ENCODE peak calls at places on chromosomes 1 and 21, in six cellular contexts. B is Peyer's patch; U is activated CD4-positive, alpha-beta T cell treated with anti-CD3 and anti-CD28 coated beads, Interleukin-2, amount 10 ng/mL, durations not matched to agents 24 days and 14 days; K is pulmonary artery endothelial cell; F is Caco-2; L is stimulated activated naive CD4-positive, alpha-beta T cell. E is an unnamed sample.

GRCh38 chr1:235867903-235868469 is 1.3 kb upstream of the LYST start:
- DNase-seq in F (no peak), L (peak), U (peak), K (no peak), B (peak), E (no peak)

GRCh38 chr1:84890581-84890980 is 2.4 kb downstream of the LPAR3 start:
- DNase-seq in L (no peak), F (no peak), K (no peak), B (no peak), U (peak), E (no peak)

GRCh38 chr1:245803666-245804037 is 648.9 kb downstream of the KIF26B start:
- DNase-seq in F (no peak), U (no peak), B (no peak), K (no peak), L (no peak), E (no peak)

GRCh38 chr1:91555821-91556531 is 55.3 kb downstream of the CDC7 start:
- DNase-seq in K (no peak), L (peak), U (peak), F (no peak), B (no peak), E (no peak)

GRCh38 chr1:6860401-6860800 is 75.1 kb downstream of the CAMTA1 start:
- DNase-seq in L (no peak), B (no peak), U (no peak), K (peak), F (no peak), E (no peak)

GRCh38 chr1:119136401-119136800 is 4.1 kb downstream of the WARS2 start:
- DNase-seq in B (no peak), F (no peak), U (no peak), K (no peak), L (no peak), E (no peak)

GRCh38 chr1:204188959-204189639 is 7.2 kb downstream of the KISS1 start:
- DNase-seq in K (no peak), B (no peak), F (no peak), U (peak), L (no peak), E (no peak)

GRCh38 chr1:61742620-61743431 is 546 bp downstream of the PATJ start:
- DNase-seq in U (no peak), K (peak), L (no peak), B (no peak), F (peak), E (peak)

GRCh38 chr1:7438921-7439655 is 332.0 kb upstream of the VAMP3 start:
- DNase-seq in K (no peak), B (no peak), U (no peak), L (no peak), F (no peak), E (no peak)

GRCh38 chr1:173190101-173190895 is 16.8 kb downstream of the TNFSF4 start:
- DNase-seq in K (peak), F (no peak), B (no peak), U (no peak), L (no peak), E (peak)

GRCh38 chr1:154418062-154418897 is 13.1 kb downstream of the IL6R start:
- DNase-seq in B (no peak), L (no peak), K (no peak), U (no peak), F (peak), E (peak)

GRCh38 chr1:165924096-165924495 is 96.7 kb downstream of the UCK2 start:
- DNase-seq in K (no peak), B (no peak), L (no peak), F (no peak), U (no peak), E (no peak)

GRCh38 chr21:18449586-18449985 is 46.0 kb upstream of the TMPRSS15 start:
- DNase-seq in B (no peak), K (no peak), L (no peak), U (no peak), F (no peak), E (no peak)

GRCh38 chr1:210598135-210598652 is 269.5 kb downstream of the HHAT start:
- DNase-seq in F (peak), L (no peak), K (no peak), U (no peak), B (no peak), E (peak)

GRCh38 chr1:119453021-119453420 is 38.1 kb downstream of the HSD3B2 start:
- DNase-seq in L (no peak), B (no peak), F (no peak), K (no peak), U (no peak), E (no peak)

GRCh38 chr1:154772611-154773515 is 97.2 kb downstream of the KCNN3 start:
- DNase-seq in L (peak), F (no peak), U (no peak), B (no peak), K (no peak), E (no peak)

GRCh38 chr1:204405988-204406387 is 5.6 kb downstream of the PPP1R15B start:
- DNase-seq in B (no peak), F (no peak), K (no peak), U (no peak), L (no peak), E (no peak)

GRCh38 chr1:51897699-51898031 is 19.1 kb upstream of the NRDC start:
- DNase-seq in K (peak), B (no peak), F (no peak), U (no peak), L (no peak), E (no peak)

GRCh38 chr1:114803001-114803400 is 22.5 kb upstream of the SIKE1 start:
- DNase-seq in K (no peak), L (no peak), B (no peak), U (no peak), F (no peak), E (no peak)

GRCh38 chr21:34593954-34594531 is 20.9 kb downstream of the RCAN1 start:
- DNase-seq in U (no peak), B (no peak), L (no peak), F (no peak), K (no peak), E (no peak)

GRCh38 chr1:58442114-58442513 is 104.4 kb downstream of the OMA1 start:
- DNase-seq in K (no peak), U (no peak), F (no peak), B (no peak), L (no peak), E (no peak)

GRCh38 chr1:39076127-39076798 is 50.1 kb downstream of the NDUFS5 start:
- DNase-seq in U (no peak), F (no peak), K (no peak), B (no peak), L (no peak), E (peak)

GRCh38 chr1:66752000-66752592 is at the start of gene DYNLT5:
- DNase-seq in K (no peak), U (no peak), L (no peak), B (no peak), F (no peak), E (peak)

GRCh38 chr1:173409613-173410012 is 67.5 kb upstream of the PRDX6 start:
- DNase-seq in U (no peak), L (no peak), B (peak), F (no peak), K (no peak), E (peak)

GRCh38 chr1:89085781-89086180 is 20.8 kb upstream of the GBP1 start:
- DNase-seq in F (peak), B (peak), K (peak), L (peak), U (peak), E (peak)

GRCh38 chr1:19920132-19920710 is 3.2 kb downstream of the PLA2G2E start:
- DNase-seq in L (no peak), F (no peak), B (no peak), U (no peak), K (no peak), E (no peak)

GRCh38 chr21:30234643-30235042 is 18.7 kb upstream of the CLDN8 start:
- DNase-seq in U (no peak), F (no peak), L (no peak), K (no peak), B (no peak), E (no peak)

GRCh38 chr21:18759267-18759666 is 355.7 kb upstream of the TMPRSS15 start:
- DNase-seq in F (no peak), B (no peak), U (no peak), L (no peak), K (no peak), E (no peak)

GRCh38 chr1:224343679-224344078 is 13.0 kb upstream of the CNIH4 start:
- DNase-seq in B (no peak), K (no peak), U (no peak), F (no peak), L (no peak), E (no peak)

GRCh38 chr1:66464356-66464755 is 69.6 kb upstream of the SGIP1 start:
- DNase-seq in B (no peak), F (no peak), U (no peak), K (no peak), L (no peak), E (no peak)

GRCh38 chr1:54287821-54288220 is 87.9 kb downstream of the MRPL37 start:
- DNase-seq in B (no peak), U (no peak), F (no peak), L (no peak), K (no peak), E (no peak)

GRCh38 chr21:36478207-36478701 is 1.7 kb downstream of the CLDN14 start:
- DNase-seq in K (peak), U (no peak), L (no peak), F (no peak), B (no peak), E (no peak)

E was measured in transverse colon.